ENCODE peak calls at places on chromosomes 16 and 17, in five cellular contexts. D is PC-9, Y is aorta, A is T-cell, V is NCI-H460. Z is an unnamed sample.

GRCh38 chr17:37747222-37747621 is 2.4 kb upstream of the HNF1B start:
- DNase-seq in D (no peak), Y (no peak), A (no peak), V (no peak), Z (no peak)

GRCh38 chr17:1977583-1978395 is 47.3 kb downstream of the RTN4RL1 start:
- DNase-seq in D (no peak), Y (no peak), A (no peak), V (no peak), Z (no peak)

GRCh38 chr17:41987642-41988041 is 21.0 kb downstream of the CNP start:
- DNase-seq in D (no peak), Y (no peak), A (no peak), V (no peak), Z (no peak)

GRCh38 chr17:62703269-62703775 is 75.9 kb downstream of the MRC2 start:
- DNase-seq in D (peak), Y (peak), A (no peak), V (peak), Z (peak)

GRCh38 chr17:35433075-35433894 is 985 bp upstream of the SLFN12 start:
- DNase-seq in D (peak), Y (peak), A (peak), V (peak), Z (peak)

GRCh38 chr17:81859906-81860755 is at the start of gene P4HB:
- DNase-seq in D (peak), Y (no peak), A (no peak), V (no peak), Z (no peak)

GRCh38 chr16:50326835-50327465 is 41.8 kb downstream of the BRD7 start:
- DNase-seq in D (no peak), Y (no peak), A (peak), V (peak), Z (no peak)

GRCh38 chr17:43665038-43665386 is 3.3 kb upstream of the MEOX1 start:
- DNase-seq in D (peak), Y (no peak), A (no peak), V (no peak), Z (no peak)

GRCh38 chr16:10761388-10761787 is 17.7 kb downstream of the NUBP1 start:
- DNase-seq in D (no peak), Y (no peak), A (no peak), V (no peak), Z (no peak)

GRCh38 chr17:41777157-41777578 is 9.3 kb downstream of the JUP start:
- DNase-seq in D (no peak), Y (no peak), A (no peak), V (peak), Z (no peak)

GRCh38 chr16:4501071-4501478 is 24.9 kb downstream of the HMOX2 start:
- DNase-seq in D (no peak), Y (peak), A (no peak), V (no peak), Z (no peak)

GRCh38 chr17:41393294-41393693 is 4.1 kb downstream of the KRT31 start:
- DNase-seq in D (no peak), Y (no peak), A (no peak), V (no peak), Z (no peak)

GRCh38 chr16:22623351-22623781 is 112.7 kb downstream of the NPIPB5 start:
- DNase-seq in D (peak), Y (no peak), A (no peak), V (no peak), Z (no peak)

GRCh38 chr17:933168-934083 is 46.1 kb downstream of the NXN start:
- DNase-seq in D (peak), Y (no peak), A (no peak), V (no peak), Z (no peak)

GRCh38 chr17:71936977-71937376 is 183.8 kb upstream of the SOX9 start:
- DNase-seq in D (peak), Y (no peak), A (no peak), V (no peak), Z (no peak)

GRCh38 chr16:87002717-87003413 is 314.3 kb downstream of the C16orf95 start:
- DNase-seq in D (no peak), Y (no peak), A (no peak), V (no peak), Z (peak)

GRCh38 chr17:21002309-21003006 is 40.4 kb downstream of the USP22 start:
- DNase-seq in D (no peak), Y (no peak), A (no peak), V (no peak), Z (no peak)

GRCh38 chr17:67276075-67276474 is 31.1 kb upstream of the HELZ start:
- DNase-seq in D (peak), Y (no peak), A (no peak), V (no peak), Z (no peak)

GRCh38 chr16:67549936-67550335 is 12.4 kb upstream of the CTCF start:
- DNase-seq in D (no peak), Y (no peak), A (no peak), V (no peak), Z (no peak)

GRCh38 chr17:8479431-8479947 is 43.8 kb downstream of the NDEL1 start:
- DNase-seq in D (no peak), Y (peak), A (no peak), V (no peak), Z (no peak)

GRCh38 chr17:78729636-78730035 is 52.4 kb downstream of the CYTH1 start:
- DNase-seq in D (no peak), Y (no peak), A (no peak), V (no peak), Z (no peak)

GRCh38 chr17:73452056-73452455 is 140.3 kb upstream of the CDC42EP4 start:
- DNase-seq in D (no peak), Y (no peak), A (no peak), V (no peak), Z (no peak)

GRCh38 chr16:79370736-79371135 is 229.8 kb downstream of the MAF start:
- DNase-seq in D (no peak), Y (no peak), A (peak), V (no peak), Z (no peak)

GRCh38 chr16:4537376-4538066 is 1.1 kb downstream of the CDIP1 start:
- DNase-seq in D (no peak), Y (no peak), A (no peak), V (no peak), Z (no peak)

GRCh38 chr16:70482624-70483023 is 28.2 kb downstream of the FCSK start:
- DNase-seq in D (no peak), Y (no peak), A (no peak), V (no peak), Z (no peak)

GRCh38 chr16:27598921-27599565 is 49.1 kb downstream of the KATNIP start:
- DNase-seq in D (no peak), Y (no peak), A (no peak), V (no peak), Z (no peak)

GRCh38 chr17:77654861-77655260 is 303.6 kb upstream of the TNRC6C start:
- DNase-seq in D (no peak), Y (no peak), A (no peak), V (no peak), Z (no peak)

GRCh38 chr17:74592087-74592990 is at the start of gene CD300LD:
- DNase-seq in D (no peak), Y (no peak), A (no peak), V (no peak), Z (no peak)

GRCh38 chr17:71919896-71920295 is 200.9 kb upstream of the SOX9 start:
- DNase-seq in D (no peak), Y (no peak), A (no peak), V (no peak), Z (no peak)

GRCh38 chr17:731943-732787 is at the start of gene TLCD3A:
- DNase-seq in D (peak), Y (peak), A (peak), V (peak), Z (no peak)

GRCh38 chr17:39867891-39868553 is at the start of gene ZPBP2:
- DNase-seq in D (no peak), Y (no peak), A (peak), V (no peak), Z (no peak)

GRCh38 chr17:6711681-6712057 is 1.5 kb downstream of the SLC13A5 start:
- DNase-seq in D (no peak), Y (no peak), A (no peak), V (no peak), Z (no peak)

GRCh38 chr16:50245417-50246298 is 20.7 kb upstream of the ADCY7 start:
- DNase-seq in D (peak), Y (peak), A (peak), V (peak), Z (no peak)

GRCh38 chr16:16127469-16128116 is 95.7 kb downstream of the ABCC6 start:
- DNase-seq in D (peak), Y (peak), A (peak), V (peak), Z (peak)

Z was measured in coronary artery.